ENCODE peak calls at places on chromosomes 12 and 14, in ten cellular contexts. One of them, this sample, is unnamed.

GRCh38 chr14:65186951-65187350 is 84.6 kb upstream of the MAX start:
- DNase-seq in A549: no peak
- DNase-seq in testis: no peak
- DNase-seq in heart left ventricle: no peak
- DNase-seq in breast epithelium: no peak
- DNase-seq in Peyer's patch: no peak
- DNase-seq in prostate gland: no peak
- DNase-seq in thyroid gland: no peak
- DNase-seq in GM12891: no peak
- DNase-seq in stomach: no peak
- DNase-seq in this sample: no peak

GRCh38 chr12:30985814-30986452 is 59.4 kb downstream of the TSPAN11 start:
- DNase-seq in A549: peak
- DNase-seq in testis: peak
- DNase-seq in heart left ventricle: peak
- DNase-seq in breast epithelium: no peak
- DNase-seq in Peyer's patch: no peak
- DNase-seq in prostate gland: peak
- DNase-seq in thyroid gland: peak
- DNase-seq in GM12891: peak
- DNase-seq in stomach: peak
- DNase-seq in this sample: peak

GRCh38 chr14:61925043-61925442 is 162.8 kb downstream of the SNAPC1 start:
- DNase-seq in A549: peak
- DNase-seq in testis: no peak
- DNase-seq in heart left ventricle: no peak
- DNase-seq in breast epithelium: no peak
- DNase-seq in Peyer's patch: peak
- DNase-seq in prostate gland: no peak
- DNase-seq in thyroid gland: peak
- DNase-seq in GM12891: no peak
- DNase-seq in stomach: no peak
- DNase-seq in this sample: no peak

GRCh38 chr14:23171251-23171975 is 12.0 kb downstream of the SLC7A8 start:
- DNase-seq in A549: no peak
- DNase-seq in testis: no peak
- DNase-seq in heart left ventricle: no peak
- DNase-seq in breast epithelium: no peak
- DNase-seq in Peyer's patch: no peak
- DNase-seq in prostate gland: no peak
- DNase-seq in thyroid gland: no peak
- DNase-seq in GM12891: no peak
- DNase-seq in stomach: peak
- DNase-seq in this sample: no peak

GRCh38 chr12:47739959-47740358 is 14.7 kb upstream of the ENDOU start:
- DNase-seq in A549: no peak
- DNase-seq in testis: no peak
- DNase-seq in heart left ventricle: peak
- DNase-seq in breast epithelium: no peak
- DNase-seq in Peyer's patch: peak
- DNase-seq in prostate gland: no peak
- DNase-seq in thyroid gland: no peak
- DNase-seq in GM12891: peak
- DNase-seq in stomach: no peak
- DNase-seq in this sample: peak

GRCh38 chr12:26748741-26749431 is 84.1 kb downstream of the ITPR2 start:
- DNase-seq in A549: no peak
- DNase-seq in testis: no peak
- DNase-seq in heart left ventricle: no peak
- DNase-seq in breast epithelium: no peak
- DNase-seq in Peyer's patch: no peak
- DNase-seq in prostate gland: no peak
- DNase-seq in thyroid gland: no peak
- DNase-seq in GM12891: no peak
- DNase-seq in stomach: no peak
- DNase-seq in this sample: no peak

GRCh38 chr12:68825569-68826217 is 17.7 kb downstream of the MDM2 start:
- DNase-seq in A549: no peak
- DNase-seq in testis: no peak
- DNase-seq in heart left ventricle: no peak
- DNase-seq in breast epithelium: no peak
- DNase-seq in Peyer's patch: no peak
- DNase-seq in prostate gland: no peak
- DNase-seq in thyroid gland: no peak
- DNase-seq in GM12891: no peak
- DNase-seq in stomach: no peak
- DNase-seq in this sample: no peak

GRCh38 chr12:4958697-4959375 is 49.1 kb downstream of the KCNA1 start:
- DNase-seq in A549: no peak
- DNase-seq in testis: no peak
- DNase-seq in heart left ventricle: no peak
- DNase-seq in breast epithelium: no peak
- DNase-seq in Peyer's patch: no peak
- DNase-seq in prostate gland: no peak
- DNase-seq in thyroid gland: no peak
- DNase-seq in GM12891: no peak
- DNase-seq in stomach: no peak
- DNase-seq in this sample: no peak

GRCh38 chr12:14571779-14572178 is 4.1 kb upstream of the PLBD1 start:
- DNase-seq in A549: no peak
- DNase-seq in testis: no peak
- DNase-seq in heart left ventricle: no peak
- DNase-seq in breast epithelium: no peak
- DNase-seq in Peyer's patch: no peak
- DNase-seq in prostate gland: no peak
- DNase-seq in thyroid gland: no peak
- DNase-seq in GM12891: no peak
- DNase-seq in stomach: no peak
- DNase-seq in this sample: no peak

GRCh38 chr12:14570231-14570630 is 2.5 kb upstream of the PLBD1 start:
- DNase-seq in A549: no peak
- DNase-seq in testis: no peak
- DNase-seq in heart left ventricle: no peak
- DNase-seq in breast epithelium: no peak
- DNase-seq in Peyer's patch: no peak
- DNase-seq in prostate gland: no peak
- DNase-seq in thyroid gland: no peak
- DNase-seq in GM12891: no peak
- DNase-seq in stomach: no peak
- DNase-seq in this sample: no peak

GRCh38 chr12:14564336-14564959 is 3.2 kb downstream of the PLBD1 start:
- DNase-seq in A549: no peak
- DNase-seq in testis: no peak
- DNase-seq in heart left ventricle: no peak
- DNase-seq in breast epithelium: no peak
- DNase-seq in Peyer's patch: no peak
- DNase-seq in prostate gland: no peak
- DNase-seq in thyroid gland: no peak
- DNase-seq in GM12891: no peak
- DNase-seq in stomach: no peak
- DNase-seq in this sample: no peak

GRCh38 chr12:14563051-14563450 is 4.6 kb downstream of the PLBD1 start:
- DNase-seq in A549: no peak
- DNase-seq in testis: no peak
- DNase-seq in heart left ventricle: no peak
- DNase-seq in breast epithelium: no peak
- DNase-seq in Peyer's patch: no peak
- DNase-seq in prostate gland: no peak
- DNase-seq in thyroid gland: no peak
- DNase-seq in GM12891: no peak
- DNase-seq in stomach: peak
- DNase-seq in this sample: no peak

DNA sequence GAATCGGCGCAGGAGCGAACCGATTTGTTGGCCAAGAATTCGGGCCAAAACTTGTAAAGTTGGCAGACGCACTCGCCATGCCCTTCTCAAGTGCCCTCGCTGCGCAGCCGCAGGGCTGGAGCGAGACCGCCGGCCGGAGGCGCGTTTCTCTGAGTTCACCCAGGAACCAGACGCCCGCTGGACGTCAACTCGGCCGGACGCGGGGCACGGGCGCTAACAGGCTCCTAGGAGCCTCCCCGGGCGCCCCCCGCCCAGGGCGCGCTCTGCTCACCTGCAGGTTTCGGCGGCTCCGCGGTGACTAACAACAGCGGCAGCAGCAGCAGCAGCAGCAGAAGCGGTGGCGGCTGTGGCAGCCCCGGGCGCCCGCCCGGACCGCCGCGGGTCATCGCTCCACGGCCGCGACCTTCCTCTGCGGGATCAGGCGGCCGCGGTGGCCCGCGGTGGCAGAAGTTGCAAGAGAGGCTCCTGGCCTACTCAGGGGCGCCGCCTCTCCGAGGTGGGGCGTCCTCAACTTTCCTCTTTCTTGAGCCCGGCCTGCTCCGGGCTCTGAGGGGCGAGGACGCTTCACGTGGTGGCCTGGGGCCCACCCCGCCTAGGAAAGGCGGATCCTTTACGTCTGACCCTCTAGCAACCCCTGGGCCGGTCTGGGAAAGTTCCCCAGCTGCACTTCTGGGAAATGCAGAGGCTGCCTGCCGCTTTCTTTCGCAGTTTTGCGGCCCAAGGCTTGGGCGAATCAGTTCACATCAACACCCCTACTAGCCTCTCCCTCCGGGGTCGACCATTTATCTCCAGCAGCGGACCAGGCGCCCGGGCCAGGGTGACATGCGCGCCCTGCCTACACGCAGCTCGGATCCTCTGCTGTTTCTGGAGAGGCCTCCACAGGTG is at the start of gene PLBD1:
- DNase-seq in A549: peak
- DNase-seq in testis: peak
- DNase-seq in heart left ventricle: peak
- DNase-seq in breast epithelium: peak
- DNase-seq in Peyer's patch: peak
- DNase-seq in prostate gland: peak
- DNase-seq in thyroid gland: peak
- DNase-seq in GM12891: peak
- DNase-seq in stomach: peak
- DNase-seq in this sample: no peak
- TF ChIP-seq POLR2A in A549: peak
- TF ChIP-seq POLR2A in testis: peak
- TF ChIP-seq POLR2A in heart left ventricle: no peak
- TF ChIP-seq POLR2A in breast epithelium: no peak
- TF ChIP-seq POLR2A in Peyer's patch: peak
- TF ChIP-seq POLR2A in prostate gland: peak
- TF ChIP-seq POLR2A in thyroid gland: no peak
- TF ChIP-seq POLR2A in GM12891: no peak
- TF ChIP-seq POLR2A in stomach: no peak
- TF ChIP-seq POLR2A in this sample: no peak

GRCh38 chr12:14769462-14769836 is 33.8 kb downstream of the WBP11 start:
- DNase-seq in A549: peak
- DNase-seq in testis: peak
- DNase-seq in heart left ventricle: peak
- DNase-seq in breast epithelium: no peak
- DNase-seq in Peyer's patch: peak
- DNase-seq in prostate gland: peak
- DNase-seq in thyroid gland: peak
- DNase-seq in GM12891: no peak
- DNase-seq in stomach: peak
- DNase-seq in this sample: no peak

GRCh38 chr12:14768823-14769405 is 34.4 kb downstream of the WBP11 start:
- DNase-seq in A549: peak
- DNase-seq in testis: peak
- DNase-seq in heart left ventricle: no peak
- DNase-seq in breast epithelium: no peak
- DNase-seq in Peyer's patch: no peak
- DNase-seq in prostate gland: no peak
- DNase-seq in thyroid gland: peak
- DNase-seq in GM12891: no peak
- DNase-seq in stomach: peak
- DNase-seq in this sample: no peak

GRCh38 chr12:14770495-14771313 is 32.6 kb downstream of the WBP11 start:
- DNase-seq in A549: peak
- DNase-seq in testis: peak
- DNase-seq in heart left ventricle: peak
- DNase-seq in breast epithelium: peak
- DNase-seq in Peyer's patch: peak
- DNase-seq in prostate gland: peak
- DNase-seq in thyroid gland: peak
- DNase-seq in GM12891: no peak
- DNase-seq in stomach: peak
- DNase-seq in this sample: peak

GRCh38 chr12:14771651-14772137 is 31.6 kb downstream of the WBP11 start:
- DNase-seq in A549: peak
- DNase-seq in testis: no peak
- DNase-seq in heart left ventricle: no peak
- DNase-seq in breast epithelium: no peak
- DNase-seq in Peyer's patch: no peak
- DNase-seq in prostate gland: no peak
- DNase-seq in thyroid gland: peak
- DNase-seq in GM12891: no peak
- DNase-seq in stomach: no peak
- DNase-seq in this sample: peak

DNA sequence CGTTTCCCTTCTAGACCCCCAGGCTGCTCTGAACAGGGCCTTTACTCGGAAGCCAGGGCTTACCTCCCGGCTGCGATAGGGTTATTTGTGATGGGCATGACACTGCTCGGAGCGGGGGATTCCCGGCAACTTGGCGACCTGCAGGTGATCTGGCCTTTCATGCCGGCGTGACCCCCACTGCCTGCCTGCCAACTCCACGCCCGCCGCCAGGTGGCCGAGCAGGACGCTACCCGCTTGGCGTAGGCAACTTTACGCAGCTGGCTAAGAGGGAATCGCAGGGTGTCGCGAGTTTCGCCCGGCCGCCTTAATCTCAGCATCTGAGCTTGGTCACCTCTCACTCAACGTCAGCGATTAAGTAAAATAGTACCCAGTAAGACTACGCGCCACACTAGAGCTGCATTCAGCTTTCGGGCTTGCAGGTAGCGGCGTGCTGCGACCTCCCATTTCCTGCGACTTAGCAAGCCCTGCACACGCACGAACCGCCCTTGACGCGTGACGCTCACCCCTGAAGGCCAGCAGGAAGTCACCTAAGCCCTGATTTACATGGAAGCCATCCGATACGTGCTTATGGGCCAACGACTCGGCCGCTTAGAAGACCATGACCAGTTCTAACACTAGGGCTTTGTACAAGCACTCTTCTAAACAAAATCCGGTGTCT is 33.3 kb downstream of the WBP11 start:
- DNase-seq in A549: peak
- DNase-seq in testis: peak
- DNase-seq in heart left ventricle: peak
- DNase-seq in breast epithelium: peak
- DNase-seq in Peyer's patch: peak
- DNase-seq in prostate gland: peak
- DNase-seq in thyroid gland: peak
- DNase-seq in GM12891: peak
- DNase-seq in stomach: peak
- DNase-seq in this sample: peak
- TF ChIP-seq POLR2A in A549: peak
- TF ChIP-seq POLR2A in testis: no peak
- TF ChIP-seq POLR2A in heart left ventricle: no peak
- TF ChIP-seq POLR2A in breast epithelium: peak
- TF ChIP-seq POLR2A in Peyer's patch: peak
- TF ChIP-seq POLR2A in prostate gland: no peak
- TF ChIP-seq POLR2A in thyroid gland: no peak
- TF ChIP-seq POLR2A in GM12891: peak
- TF ChIP-seq POLR2A in stomach: no peak
- TF ChIP-seq POLR2A in this sample: no peak

DNA sequence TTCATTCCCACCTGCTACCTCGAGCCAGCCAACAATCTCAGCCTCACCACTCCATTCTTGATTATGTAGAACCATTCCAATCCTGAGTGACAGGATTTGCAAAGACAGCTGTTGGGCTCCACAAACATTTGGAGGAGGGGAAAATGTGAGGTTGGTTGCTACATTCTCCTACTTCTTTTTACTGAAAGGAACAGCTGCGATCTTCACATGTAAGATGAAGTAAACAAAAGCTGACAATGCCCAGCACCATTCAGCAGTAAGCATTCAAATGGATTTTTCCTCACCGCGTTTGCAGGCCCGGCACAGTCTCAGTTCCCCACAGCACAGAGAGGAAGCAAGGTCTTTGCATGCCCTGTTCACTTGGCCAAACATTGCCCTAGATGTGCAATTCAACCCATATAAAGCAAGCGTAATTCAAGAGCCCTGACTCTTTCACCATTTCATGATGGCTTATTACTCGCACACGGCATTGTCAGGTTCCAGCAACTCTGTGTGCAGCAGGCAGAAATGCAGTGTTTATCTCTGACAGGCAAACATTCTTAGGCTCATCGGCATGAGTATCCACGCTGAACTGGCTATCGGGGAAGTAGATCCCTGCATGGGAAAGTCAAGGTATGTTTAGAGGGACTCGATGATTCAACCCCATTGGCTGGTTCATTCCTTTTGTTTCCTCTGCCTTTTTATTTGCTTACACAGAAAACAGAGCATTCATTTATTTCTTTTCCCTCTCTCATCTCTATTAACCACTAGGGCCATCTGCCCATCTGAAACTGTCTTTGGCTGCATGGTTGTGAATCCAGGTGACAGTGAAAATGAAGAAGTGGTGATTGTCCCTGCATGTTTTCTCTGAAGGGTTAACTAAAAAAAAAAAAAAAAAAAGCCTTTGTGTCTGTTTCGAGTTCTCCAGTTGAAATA is 236.1 kb upstream of the PLEKHG7 start:
- DNase-seq in A549: no peak
- DNase-seq in testis: no peak
- DNase-seq in heart left ventricle: peak
- DNase-seq in breast epithelium: no peak
- DNase-seq in Peyer's patch: peak
- DNase-seq in prostate gland: no peak
- DNase-seq in thyroid gland: no peak
- DNase-seq in GM12891: no peak
- DNase-seq in stomach: no peak
- DNase-seq in this sample: no peak
- TF ChIP-seq POLR2A in A549: no peak
- TF ChIP-seq POLR2A in testis: no peak
- TF ChIP-seq POLR2A in heart left ventricle: no peak
- TF ChIP-seq POLR2A in breast epithelium: no peak
- TF ChIP-seq POLR2A in Peyer's patch: peak
- TF ChIP-seq POLR2A in prostate gland: no peak
- TF ChIP-seq POLR2A in thyroid gland: no peak
- TF ChIP-seq POLR2A in GM12891: peak
- TF ChIP-seq POLR2A in stomach: no peak
- TF ChIP-seq POLR2A in this sample: no peak

GRCh38 chr12:110698171-110698902 is 9.4 kb upstream of the HVCN1 start:
- DNase-seq in A549: peak
- DNase-seq in testis: peak
- DNase-seq in heart left ventricle: peak
- DNase-seq in breast epithelium: peak
- DNase-seq in Peyer's patch: peak
- DNase-seq in prostate gland: peak
- DNase-seq in thyroid gland: peak
- DNase-seq in GM12891: peak
- DNase-seq in stomach: peak
- DNase-seq in this sample: peak
- TF ChIP-seq POLR2A in A549: no peak
- TF ChIP-seq POLR2A in testis: no peak
- TF ChIP-seq POLR2A in heart left ventricle: no peak
- TF ChIP-seq POLR2A in breast epithelium: no peak
- TF ChIP-seq POLR2A in Peyer's patch: no peak
- TF ChIP-seq POLR2A in prostate gland: no peak
- TF ChIP-seq POLR2A in thyroid gland: no peak
- TF ChIP-seq POLR2A in GM12891: no peak
- TF ChIP-seq POLR2A in stomach: no peak
- TF ChIP-seq POLR2A in this sample: no peak